ENCODE peak calls at places on chromosomes 2 and 18, in five cellular contexts. H is A549; F is amygdala; S is effector memory CD4-positive, alpha-beta T cell; O is mucosa of descending colon. V is an unnamed sample.

GRCh38 chr2:112740522-112740921 is 19.7 kb downstream of the NT5DC4 start:
- DNase-seq in H (no peak), F (no peak), S (no peak), O (no peak), V (no peak)

GRCh38 chr2:39399570-39399969 is 37.5 kb downstream of the MAP4K3 start:
- DNase-seq in H (no peak), F (no peak), S (no peak), O (no peak), V (no peak)

GRCh38 chr2:191942114-191943103 is 95.5 kb upstream of the CAVIN2 start:
- DNase-seq in H (no peak), F (no peak), S (no peak), O (no peak), V (no peak)

GRCh38 chr2:39488450-39488849 is 51.4 kb upstream of the MAP4K3 start:
- DNase-seq in H (no peak), F (no peak), S (no peak), O (no peak), V (peak)

GRCh38 chr2:85215074-85216050 is 82.2 kb downstream of the TCF7L1 start:
- DNase-seq in H (no peak), F (no peak), S (no peak), O (no peak), V (peak)

GRCh38 chr2:104787298-104788065 is 66.4 kb upstream of the POU3F3 start:
- DNase-seq in H (no peak), F (no peak), S (no peak), O (no peak), V (no peak)

GRCh38 chr2:231260442-231260841 is 62.0 kb downstream of the ARMC9 start:
- DNase-seq in H (no peak), F (no peak), S (no peak), O (no peak), V (peak)

GRCh38 chr2:38155-38554 is 8.2 kb downstream of the FAM110C start:
- DNase-seq in H (peak), F (no peak), S (no peak), O (no peak), V (peak)

GRCh38 chr2:133379159-133379558 is 189.1 kb downstream of the NCKAP5 start:
- DNase-seq in H (no peak), F (no peak), S (no peak), O (no peak), V (no peak)

GRCh38 chr18:79555885-79556284 is 123.7 kb upstream of the CTDP1 start:
- DNase-seq in H (no peak), F (no peak), S (no peak), O (no peak), V (no peak)

GRCh38 chr2:173823540-173823939 is 141.6 kb downstream of the SP3 start:
- DNase-seq in H (no peak), F (no peak), S (no peak), O (no peak), V (no peak)

GRCh38 chr2:224442092-224442999 is 40.4 kb upstream of the FAM124B start:
- DNase-seq in H (no peak), F (no peak), S (no peak), O (peak), V (peak)

GRCh38 chr18:55893948-55894347 is 306.0 kb upstream of the TCF4 start:
- DNase-seq in H (no peak), F (no peak), S (no peak), O (no peak), V (no peak)

GRCh38 chr2:190744041-190744440 is 95.2 kb downstream of the NAB1 start:
- DNase-seq in H (no peak), F (no peak), S (no peak), O (no peak), V (no peak)